ENCODE peak calls at places on chromosomes 7 and 10, in eight cellular contexts. C is A673; Y is adrenal gland; J is HepG2; Z is fibroblast of lung; K is CD8-positive, alpha-beta T cell; U is endothelial cell of umbilical vein; R is lower leg skin. F is an unnamed sample.

GRCh38 chr7:4694653-4695335 is 12.7 kb downstream of the FOXK1 start:
- DNase-seq in C (no peak), Y (peak), J (no peak), Z (peak), K (no peak), U (peak), R (peak), F (peak)

GRCh38 chr7:151352512-151352911 is 10.9 kb downstream of the NUB1 start:
- DNase-seq in C (no peak), Y (no peak), J (no peak), Z (no peak), K (no peak), U (no peak), R (no peak), F (no peak)

GRCh38 chr10:131790021-131790420 is 110.8 kb upstream of the PPP2R2D start:
- DNase-seq in C (peak), Y (no peak), J (no peak), Z (no peak), K (no peak), U (no peak), R (peak), F (no peak)

GRCh38 chr10:30435068-30435422 is 1.1 kb downstream of the MAP3K8 start:
- DNase-seq in C (peak), Y (peak), J (no peak), Z (peak), K (no peak), U (no peak), R (peak), F (peak)

GRCh38 chr10:77603529-77603927 is 34.1 kb downstream of the KCNMA1 start:
- DNase-seq in C (no peak), Y (no peak), J (no peak), Z (no peak), K (no peak), U (peak), R (no peak), F (peak)

GRCh38 chr7:158175779-158176178 is 411.8 kb downstream of the PTPRN2 start:
- DNase-seq in C (no peak), Y (no peak), J (no peak), Z (no peak), K (no peak), U (no peak), R (no peak), F (no peak)

GRCh38 chr7:153190452-153190851 is 430.9 kb downstream of the ACTR3B start:
- DNase-seq in C (peak), Y (no peak), J (no peak), Z (no peak), K (no peak), U (no peak), R (no peak), F (no peak)

GRCh38 chr7:122304604-122304975 is at the start of gene FEZF1:
- DNase-seq in C (peak), Y (no peak), J (peak), Z (no peak), K (no peak), U (no peak), R (no peak), F (peak)

GRCh38 chr10:30186371-30186875 is 127.0 kb upstream of the JCAD start:
- DNase-seq in C (no peak), Y (no peak), J (peak), Z (peak), K (no peak), U (peak), R (peak), F (no peak)

GRCh38 chr10:62895058-62895457 is 78.9 kb upstream of the EGR2 start:
- DNase-seq in C (no peak), Y (no peak), J (no peak), Z (no peak), K (no peak), U (no peak), R (no peak), F (no peak)

GRCh38 chr10:75532253-75532924 is 101.0 kb downstream of the LRMDA start:
- DNase-seq in C (no peak), Y (no peak), J (no peak), Z (peak), K (no peak), U (no peak), R (no peak), F (peak)

DNA sequence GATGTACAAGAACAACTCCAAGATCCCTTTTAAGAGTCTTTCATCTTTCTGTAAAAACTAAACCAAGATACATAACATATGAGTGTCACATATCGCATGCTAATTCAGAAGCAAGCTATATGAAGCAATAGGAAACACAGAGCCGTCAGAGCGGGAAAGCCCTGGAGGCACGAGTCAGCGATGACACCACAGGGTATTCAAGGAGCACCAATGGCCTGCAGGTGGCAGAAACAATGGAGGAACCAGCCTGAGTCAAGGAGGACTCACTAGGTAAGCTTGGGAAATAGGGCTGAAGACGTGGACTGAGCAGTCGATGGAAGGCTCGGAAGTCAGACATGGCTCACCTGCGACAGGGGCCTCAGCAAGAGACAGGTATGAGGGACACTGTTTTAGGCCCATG is 214.4 kb downstream of the FAM107B start:
- DNase-seq in C (peak), Y (no peak), J (no peak), Z (peak), K (peak), U (peak), R (no peak), F (peak)
- TF ChIP-seq CTCF in C (peak), Y (no peak), J (peak), Z (no peak), K (peak), U (peak), R (no peak), F (no peak)

DNA sequence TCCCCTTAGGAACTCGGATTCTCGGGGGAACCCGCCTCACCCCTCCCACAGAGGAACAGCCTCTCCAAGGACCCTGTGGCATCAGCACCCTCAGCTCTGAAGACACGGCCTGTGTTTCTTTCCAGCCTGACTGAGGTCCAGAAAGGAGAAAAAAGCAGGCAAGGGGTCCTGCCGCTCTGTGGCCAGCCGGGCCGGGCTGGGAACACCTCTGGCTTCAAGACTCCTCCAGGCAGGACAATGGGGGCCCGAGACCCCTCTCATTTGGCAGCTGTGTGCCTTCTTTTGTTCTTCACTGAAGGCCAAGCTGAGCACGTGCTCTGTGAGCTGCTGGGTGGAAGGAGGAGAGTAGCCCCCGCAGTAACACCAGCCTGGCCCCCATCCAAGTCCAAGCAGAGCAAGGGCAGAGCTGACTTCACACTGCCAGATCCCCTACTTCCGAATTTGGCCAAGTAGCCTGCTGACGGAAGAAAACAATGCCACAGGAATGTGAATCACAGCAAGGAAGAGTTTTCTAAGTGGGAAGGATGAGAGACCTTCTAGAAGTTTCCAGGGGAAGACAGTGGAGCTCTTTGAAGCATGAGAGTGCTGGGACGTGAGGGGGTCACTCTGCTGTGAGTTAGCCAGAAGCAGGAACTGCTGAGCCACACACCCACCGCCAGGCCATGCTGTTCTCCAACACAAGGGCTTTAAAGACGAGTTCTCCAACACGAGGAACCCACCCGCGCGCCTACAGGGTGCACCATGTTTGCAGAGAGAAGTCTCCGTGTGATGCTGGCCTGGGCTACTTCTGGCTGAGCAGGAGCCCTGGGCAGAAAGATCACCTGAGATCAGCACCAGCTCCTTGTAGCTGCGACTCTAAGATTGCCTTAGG is 3.1 kb downstream of the CNPY1 start:
- DNase-seq in C (no peak), Y (no peak), J (peak), Z (peak), K (no peak), U (no peak), R (no peak), F (no peak)
- TF ChIP-seq CTCF in C (no peak), Y (no peak), J (peak), Z (no peak), K (no peak), U (no peak), R (no peak), F (no peak)

GRCh38 chr7:32357535-32358277 is 132.5 kb downstream of the LSM5 start:
- DNase-seq in C (no peak), Y (no peak), J (no peak), Z (no peak), K (no peak), U (no peak), R (no peak), F (no peak)
- TF ChIP-seq CTCF in C (peak), Y (no peak), J (peak), Z (no peak), K (no peak), U (no peak), R (no peak), F (no peak)

GRCh38 chr10:103679096-103679790 is 176.1 kb downstream of the SH3PXD2A start:
- DNase-seq in C (no peak), Y (no peak), J (no peak), Z (peak), K (no peak), U (no peak), R (no peak), F (peak)
- TF ChIP-seq CTCF in C (no peak), Y (no peak), J (no peak), Z (no peak), K (no peak), U (no peak), R (no peak), F (no peak)

DNA sequence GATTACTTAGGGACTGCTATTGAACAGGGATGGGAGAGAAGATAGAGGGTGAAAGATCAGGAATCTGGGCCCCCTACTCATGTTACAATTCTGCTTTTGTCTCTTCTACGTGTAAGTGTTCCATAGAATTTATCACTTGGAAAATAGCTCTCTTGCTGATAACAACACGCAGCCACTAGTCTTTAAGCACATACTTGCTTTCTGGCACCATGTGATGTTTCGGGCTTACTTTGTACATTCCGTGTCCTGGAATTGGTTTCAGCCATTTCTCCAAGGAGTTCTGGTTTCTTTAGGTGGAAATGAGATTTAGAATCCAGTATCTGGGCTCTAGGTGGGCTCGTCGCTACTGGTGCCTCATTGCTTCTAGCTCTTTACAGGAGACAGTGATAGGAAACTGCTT is 59.7 kb downstream of the TFAM start:
- DNase-seq in C (no peak), Y (no peak), J (no peak), Z (no peak), K (no peak), U (no peak), R (no peak), F (no peak)
- TF ChIP-seq CTCF in C (no peak), Y (no peak), J (no peak), Z (no peak), K (no peak), U (no peak), R (no peak), F (no peak)

DNA sequence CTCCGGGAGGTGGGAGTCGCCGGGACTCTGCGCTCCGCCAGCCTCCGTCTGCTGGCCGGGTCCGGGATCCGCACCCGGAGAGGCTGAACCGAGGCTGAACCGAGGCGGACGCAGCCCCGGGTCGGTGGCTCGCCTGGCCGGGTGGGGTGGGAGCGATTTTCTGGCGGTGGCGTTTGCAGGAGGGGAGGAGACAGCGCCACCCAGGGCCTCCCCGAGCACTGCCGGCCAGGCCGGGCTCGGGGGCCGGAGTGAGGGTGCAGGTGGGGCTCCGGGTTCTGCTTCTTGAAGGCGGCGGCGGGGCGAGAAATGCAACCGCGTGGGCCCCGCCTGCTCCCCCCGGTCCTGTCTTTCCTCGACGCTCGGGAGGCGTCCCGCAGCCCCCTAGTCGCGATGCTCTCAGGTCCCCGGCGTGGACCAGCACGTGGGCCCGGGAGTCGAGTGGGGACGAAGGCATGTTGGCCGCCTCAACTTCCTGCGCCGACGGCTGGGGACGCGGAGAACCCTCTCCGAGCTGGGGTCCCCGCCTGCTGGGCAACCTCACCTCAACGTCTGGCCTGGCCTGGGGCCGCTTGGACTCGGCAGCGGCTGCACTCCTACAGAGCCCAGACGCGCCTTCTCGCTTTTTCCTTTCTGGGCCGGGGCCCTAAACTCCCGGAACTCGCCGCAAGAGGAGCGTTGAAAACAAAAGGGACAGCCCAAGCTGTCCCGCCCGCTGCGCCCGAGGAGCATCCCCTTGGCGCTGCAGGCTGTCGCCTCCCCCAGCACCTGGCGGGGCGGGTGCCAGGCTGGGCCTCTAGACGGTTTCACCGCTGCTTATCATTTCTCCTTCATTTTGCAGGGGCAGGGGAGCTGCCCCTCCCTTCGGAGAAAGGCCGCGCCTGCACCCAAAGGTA is 25.2 kb upstream of the VAX1 start:
- DNase-seq in C (peak), Y (no peak), J (no peak), Z (no peak), K (no peak), U (no peak), R (no peak), F (no peak)
- TF ChIP-seq CTCF in C (peak), Y (no peak), J (peak), Z (no peak), K (no peak), U (peak), R (no peak), F (no peak)